ENCODE peak calls at places on chromosomes 12 and 14, in five cellular contexts. J is GM23338, T is HepG2, Y is A549, D is GM12878. N is an unnamed sample.

GRCh38 chr12:130632582-130633174 is 83.4 kb downstream of the RIMBP2 start:
- DNase-seq in J (no peak), T (no peak), Y (no peak), D (no peak), N (no peak)

GRCh38 chr12:124415064-124415463 is 120.2 kb downstream of the RFLNA start:
- DNase-seq in J (no peak), T (no peak), Y (no peak), D (no peak), N (no peak)

GRCh38 chr14:23862513-23862912 is 91.1 kb upstream of the DHRS4 start:
- DNase-seq in J (no peak), T (no peak), Y (no peak), D (no peak), N (no peak)

GRCh38 chr12:132445884-132446471 is 44.0 kb upstream of the FBRSL1 start:
- DNase-seq in J (peak), T (no peak), Y (peak), D (no peak), N (peak)

GRCh38 chr14:92649934-92650545 is 98.4 kb downstream of the LGMN start:
- DNase-seq in J (no peak), T (no peak), Y (no peak), D (no peak), N (no peak)

GRCh38 chr14:46074061-46074460 is 577.5 kb downstream of the RPL10L start:
- DNase-seq in J (no peak), T (no peak), Y (no peak), D (no peak), N (no peak)

GRCh38 chr12:39341761-39342160 is 101.2 kb downstream of the KIF21A start:
- DNase-seq in J (no peak), T (no peak), Y (no peak), D (no peak), N (no peak)

GRCh38 chr12:124305136-124305535 is 10.2 kb downstream of the RFLNA start:
- DNase-seq in J (no peak), T (no peak), Y (no peak), D (no peak), N (no peak)

GRCh38 chr12:38892090-38892786 is 13.2 kb downstream of the CPNE8 start:
- DNase-seq in J (no peak), T (peak), Y (peak), D (no peak), N (no peak)

GRCh38 chr12:114670257-114670955 is 13.6 kb downstream of the TBX3 start:
- DNase-seq in J (peak), T (no peak), Y (no peak), D (no peak), N (no peak)

GRCh38 chr14:54947230-54947629 is 44.6 kb upstream of the GCH1 start:
- DNase-seq in J (no peak), T (no peak), Y (no peak), D (no peak), N (no peak)

GRCh38 chr14:54944737-54945391 is 42.2 kb upstream of the GCH1 start:
- DNase-seq in J (no peak), T (peak), Y (no peak), D (no peak), N (no peak)

GRCh38 chr14:54946500-54946899 is 43.9 kb upstream of the GCH1 start:
- DNase-seq in J (no peak), T (no peak), Y (no peak), D (no peak), N (no peak)

GRCh38 chr14:54942913-54943312 is 40.3 kb upstream of the GCH1 start:
- DNase-seq in J (peak), T (no peak), Y (no peak), D (no peak), N (no peak)
- TF ChIP-seq JUNB in J (no peak), T (no peak), Y (no peak), D (no peak), N (no peak)

DNA sequence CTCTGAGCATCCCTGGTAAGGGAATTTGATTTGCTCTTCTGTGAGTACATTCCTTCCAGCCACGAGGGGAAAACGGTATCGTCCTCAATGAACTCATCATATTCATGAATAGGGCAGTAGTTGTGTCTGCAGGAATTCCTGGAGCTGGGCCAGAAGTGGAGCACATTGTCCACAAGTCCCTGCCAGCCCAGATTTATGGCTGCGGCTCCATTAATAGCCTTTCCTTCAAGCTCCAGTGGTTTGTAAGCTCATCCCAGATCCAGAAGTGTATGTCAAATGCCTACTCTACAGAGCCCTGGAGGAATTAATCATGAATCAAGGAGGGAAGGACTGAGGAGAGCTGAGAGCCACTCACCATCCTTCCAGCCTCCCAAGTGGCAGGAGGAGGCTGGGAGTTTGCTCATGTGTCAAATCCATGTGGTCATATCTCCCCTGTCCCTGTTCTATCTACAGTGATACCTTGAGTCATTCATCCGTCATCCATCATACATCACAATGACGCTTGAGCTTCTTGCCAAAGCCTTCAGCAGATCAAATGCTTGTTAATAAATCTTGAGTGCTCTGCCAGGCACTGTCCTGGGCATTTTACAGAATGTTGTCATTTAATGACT is 65.5 kb downstream of the SVOP start:
- DNase-seq in J (no peak), T (peak), Y (no peak), D (no peak), N (no peak)
- TF ChIP-seq JUNB in J (no peak), T (no peak), Y (no peak), D (no peak), N (no peak)

GRCh38 chr12:110316861-110317260 is 35.8 kb downstream of the ATP2A2 start:
- DNase-seq in J (no peak), T (no peak), Y (no peak), D (no peak), N (no peak)

GRCh38 chr12:110311903-110312302 is 30.9 kb downstream of the ATP2A2 start:
- DNase-seq in J (no peak), T (no peak), Y (no peak), D (no peak), N (no peak)

GRCh38 chr12:110310754-110311153 is 29.7 kb downstream of the ATP2A2 start:
- DNase-seq in J (no peak), T (no peak), Y (no peak), D (no peak), N (no peak)

GRCh38 chr12:110314308-110314707 is 33.3 kb downstream of the ATP2A2 start:
- DNase-seq in J (no peak), T (peak), Y (no peak), D (peak), N (no peak)

GRCh38 chr12:110312581-110313360 is 31.7 kb downstream of the ATP2A2 start:
- DNase-seq in J (no peak), T (no peak), Y (peak), D (no peak), N (no peak)
- TF ChIP-seq JUNB in J (no peak), T (no peak), Y (no peak), D (no peak), N (no peak)

DNA sequence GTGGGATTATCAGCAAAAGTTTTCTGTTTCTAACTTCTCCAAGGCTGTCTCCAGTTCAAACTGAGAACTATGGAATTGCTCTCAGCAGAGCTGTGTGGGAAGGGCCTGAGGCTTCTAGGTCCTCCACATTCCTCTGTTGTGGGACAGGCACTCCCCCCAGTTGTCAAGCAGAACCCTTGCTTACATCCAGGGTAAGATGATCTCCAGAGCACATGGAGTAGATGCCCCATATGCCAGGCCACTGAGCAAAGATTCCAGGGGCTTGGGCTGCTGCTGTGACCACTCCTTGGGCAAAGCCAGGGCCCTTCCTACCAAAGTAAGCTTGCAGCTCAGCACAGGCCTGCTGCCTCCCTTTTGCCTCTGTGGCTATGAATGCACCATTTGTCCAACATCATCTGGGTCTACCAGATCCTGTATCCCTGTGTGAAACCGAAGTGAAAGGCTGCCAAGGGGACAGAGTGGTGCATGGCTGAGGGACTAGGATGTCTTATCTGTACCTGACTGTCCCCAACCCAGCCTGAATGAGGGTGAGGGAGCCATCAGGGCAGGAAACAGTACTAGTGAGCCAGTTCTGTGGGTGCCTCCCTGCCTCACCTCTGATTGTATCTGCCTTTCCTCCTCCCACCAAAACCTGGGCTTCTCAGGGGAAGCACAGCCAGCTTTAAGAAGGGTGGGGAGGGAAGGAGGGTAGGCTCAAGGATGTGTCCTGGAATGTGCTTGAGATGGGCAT is 13.1 kb upstream of the ESPL1 start:
- DNase-seq in J (no peak), T (no peak), Y (no peak), D (no peak), N (no peak)
- TF ChIP-seq JUNB in J (no peak), T (no peak), Y (no peak), D (no peak), N (no peak)

GRCh38 chr12:22275847-22276246 is 58.7 kb downstream of the ST8SIA1 start:
- DNase-seq in J (no peak), T (no peak), Y (peak), D (no peak), N (no peak)
- TF ChIP-seq JUNB in J (no peak), T (no peak), Y (peak), D (no peak), N (no peak)

DNA sequence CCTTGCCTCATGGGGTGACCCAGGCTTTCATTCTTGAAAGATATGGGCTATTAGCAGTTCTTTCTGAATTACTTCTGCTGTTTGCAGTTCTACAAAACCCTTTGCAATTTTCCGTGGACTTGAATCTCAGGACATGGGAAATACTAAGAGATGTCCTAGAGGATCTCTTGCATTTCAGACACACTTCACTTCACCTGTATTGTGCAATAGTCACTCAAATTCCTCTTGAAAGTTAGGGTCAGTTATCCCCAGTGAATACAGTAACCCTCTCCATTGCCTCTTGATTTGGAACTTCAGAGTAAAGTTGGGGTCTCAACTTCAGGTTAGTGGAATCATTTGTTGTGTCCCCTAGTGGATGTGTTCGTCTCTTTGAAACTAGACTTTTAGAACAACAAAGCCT is 31.8 kb downstream of the YLPM1 start:
- DNase-seq in J (no peak), T (no peak), Y (no peak), D (no peak), N (no peak)
- TF ChIP-seq JUNB in J (no peak), T (no peak), Y (no peak), D (no peak), N (no peak)

DNA sequence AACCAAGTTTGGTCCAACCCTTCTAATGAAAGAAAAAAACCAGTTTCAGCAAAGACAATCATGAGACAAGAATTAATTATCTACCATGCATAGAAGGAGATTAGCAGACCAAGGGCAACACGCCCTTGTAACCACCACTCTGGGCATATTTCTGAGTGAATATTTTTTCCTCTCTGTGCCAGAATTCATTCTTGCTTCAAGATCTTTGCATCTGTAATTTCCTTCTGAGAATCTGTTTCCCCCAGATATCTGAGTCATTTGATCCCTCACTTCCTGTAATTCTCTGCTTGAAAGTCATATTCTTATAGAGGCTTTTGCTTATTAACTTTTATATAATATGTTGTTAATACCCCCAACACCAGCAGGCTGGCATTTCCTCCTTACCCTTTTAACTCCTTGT is 243.7 kb downstream of the SLC16A7 start:
- DNase-seq in J (no peak), T (no peak), Y (no peak), D (no peak), N (no peak)
- TF ChIP-seq JUNB in J (no peak), T (no peak), Y (no peak), D (no peak), N (no peak)

GRCh38 chr14:94038921-94039629 is 12.9 kb downstream of the OTUB2 start:
- DNase-seq in J (no peak), T (no peak), Y (no peak), D (no peak), N (no peak)
- TF ChIP-seq JUNB in J (no peak), T (no peak), Y (no peak), D (no peak), N (no peak)

GRCh38 chr14:54756656-54757392 is 145.8 kb downstream of the GCH1 start:
- DNase-seq in J (no peak), T (no peak), Y (no peak), D (no peak), N (no peak)
- TF ChIP-seq JUNB in J (no peak), T (no peak), Y (no peak), D (no peak), N (no peak)

N was measured in K562.